ENCODE peak calls at places on chromosomes 7 and 10, in five cellular contexts. A is fibroblast of lung, U is Peyer's patch, N is colonic mucosa, K is IMR-90. S is an unnamed sample. For H3K4me1, the result is how much of the 10 kb centered on the place peaks cover.

GRCh38 chr7:17625038-17625437 is 315.3 kb downstream of the SNX13 start:
- DNase-seq in K (peak), A (peak), U (no peak), N (no peak), S (peak)

GRCh38 chr10:131729938-131730660 is 170.7 kb upstream of the PPP2R2D start:
- DNase-seq in U (peak), N (peak), K (no peak), A (no peak), S (no peak)

GRCh38 chr7:2862831-2863361 is 18.8 kb upstream of the GNA12 start:
- DNase-seq in A (peak), U (no peak), K (peak), N (no peak), S (no peak)

GRCh38 chr10:114515515-114515914 is 111.2 kb upstream of the AFAP1L2 start:
- DNase-seq in N (no peak), K (no peak), A (no peak), U (no peak), S (no peak)

GRCh38 chr7:21768279-21768678 is 177.4 kb downstream of the CDCA7L start:
- DNase-seq in A (no peak), K (no peak), N (no peak), U (no peak), S (no peak)

GRCh38 chr7:5591547-5591899 is 167.9 kb upstream of the TNRC18 start:
- DNase-seq in N (no peak), K (peak), A (peak), U (no peak), S (peak)

GRCh38 chr7:28956608-28957063 is 1.5 kb downstream of the TRIL start:
- DNase-seq in U (peak), N (peak), K (peak), A (peak), S (peak)

GRCh38 chr10:24466616-24466949 is 257.1 kb downstream of the ARHGAP21 start:
- DNase-seq in N (no peak), A (no peak), K (no peak), U (no peak), S (no peak)

GRCh38 chr7:52719677-52720076 is 315.8 kb upstream of the POM121L12 start:
- DNase-seq in N (no peak), U (no peak), A (no peak), K (no peak), S (no peak)

GRCh38 chr10:48199580-48200377 is 74.7 kb downstream of the FRMPD2 start:
- DNase-seq in N (no peak), U (no peak), K (peak), A (peak), S (no peak)

GRCh38 chr7:80139179-80139578 is 4.5 kb downstream of the GNAI1 start:
- DNase-seq in K (no peak), A (no peak), U (no peak), N (no peak), S (no peak)

GRCh38 chr10:97888641-97889262 is 39.1 kb downstream of the GOLGA7B start:
- DNase-seq in U (no peak), A (peak), K (peak), N (no peak), S (peak)

GRCh38 chr7:50303082-50303893 is 1.2 kb upstream of the IKZF1 start:
- DNase-seq in A (no peak), K (no peak), N (no peak), U (peak), S (no peak)

GRCh38 chr7:107803009-107803581 is at the start of gene SLC26A3:
- DNase-seq in K (no peak), A (no peak), U (no peak), N (no peak), S (no peak)

GRCh38 chr10:126290232-126290631 is 98.0 kb downstream of the ADAM12 start:
- DNase-seq in N (no peak), U (no peak), A (no peak), K (no peak), S (no peak)
- H3K4me1 ChIP-seq in N (under half), U (under half), A (under half), K (under half), S (under half)

GRCh38 chr7:70698219-70698832 is 433.6 kb upstream of the GALNT17 start:
- DNase-seq in N (peak), A (peak), U (peak), K (peak), S (peak)

GRCh38 chr7:70700935-70701425 is 431.0 kb upstream of the GALNT17 start:
- DNase-seq in A (no peak), K (no peak), N (no peak), U (no peak), S (no peak)

GRCh38 chr7:70703785-70704184 is 428.2 kb upstream of the GALNT17 start:
- DNase-seq in U (no peak), N (no peak), K (no peak), A (no peak), S (no peak)

GRCh38 chr7:70700055-70700934 is 431.6 kb upstream of the GALNT17 start:
- DNase-seq in A (no peak), K (no peak), U (no peak), N (no peak), S (no peak)

DNA sequence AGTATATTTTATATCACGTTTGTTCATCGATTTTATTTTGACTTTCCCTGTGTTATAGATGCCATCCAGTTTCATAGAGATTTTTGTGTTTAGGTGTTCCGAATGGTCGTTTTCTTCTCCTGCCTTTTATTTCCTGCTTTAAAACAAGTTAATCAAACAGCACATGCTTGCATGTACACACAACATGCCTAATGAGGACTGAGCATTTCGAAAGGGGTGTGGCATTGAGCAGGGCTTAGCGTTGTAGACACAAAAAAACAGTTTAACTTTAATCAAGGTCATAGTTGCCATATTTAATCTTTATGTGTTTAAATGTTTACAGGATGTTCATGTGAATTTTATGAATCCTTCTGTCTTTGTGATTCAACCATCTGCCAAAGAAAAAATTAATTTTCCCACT is 430.5 kb upstream of the GALNT17 start:
- DNase-seq in N (no peak), A (no peak), K (no peak), U (no peak), S (no peak)
- H3K4me1 ChIP-seq in N (under half), A (under half), K (under half), U (under half), S (under half)

GRCh38 chr10:104296687-104297436 is 27.9 kb downstream of the GSTO2 start:
- DNase-seq in N (no peak), K (no peak), A (no peak), U (no peak), S (no peak)
- H3K4me1 ChIP-seq in N (under half), K (under half), A (under half), U (under half), S (under half)

GRCh38 chr10:22686347-22686746 is 28.0 kb downstream of the PIP4K2A start:
- DNase-seq in K (no peak), N (no peak), A (no peak), U (no peak), S (no peak)
- H3K4me1 ChIP-seq in K (under half), N (under half), A (under half), U (under half), S (under half)

GRCh38 chr7:137970263-137970975 is 31.5 kb downstream of the CREB3L2 start:
- DNase-seq in A (peak), K (peak), U (no peak), N (no peak), S (peak)
- H3K4me1 ChIP-seq in A (under half), K (under half), U (under half), N (under half), S (under half)

GRCh38 chr10:34746094-34746493 is 69.0 kb downstream of the PARD3 start:
- DNase-seq in N (no peak), U (no peak), K (no peak), A (no peak), S (peak)
- H3K4me1 ChIP-seq in N (under half), U (under half), K (under half), A (under half), S (under half)

S was measured in mammary epithelial cell.